ENCODE peak calls at places on chromosomes 2 and 18, in six cellular contexts. One of them, this sample, is unnamed. For H3K4me1, the result is how much of the 10 kb centered on the place peaks cover.

GRCh38 chr2:231781798-231782726 is 980 bp upstream of the PDE6D start:
- DNase-seq in thoracic aorta: no peak
- DNase-seq in K562: peak
- DNase-seq in small intestine: peak
- DNase-seq in uterus: no peak
- DNase-seq in cardiac muscle cell: peak
- DNase-seq in this sample: no peak

GRCh38 chr2:100757621-100758394 is 62.1 kb upstream of the NPAS2 start:
- DNase-seq in thoracic aorta: no peak
- DNase-seq in K562: no peak
- DNase-seq in small intestine: peak
- DNase-seq in uterus: peak
- DNase-seq in cardiac muscle cell: peak
- DNase-seq in this sample: no peak

GRCh38 chr2:65026640-65027464 is 29.4 kb upstream of the CEP68 start:
- DNase-seq in thoracic aorta: no peak
- DNase-seq in K562: no peak
- DNase-seq in small intestine: no peak
- DNase-seq in uterus: no peak
- DNase-seq in cardiac muscle cell: no peak
- DNase-seq in this sample: no peak

GRCh38 chr2:182038579-182038978 is 52.9 kb downstream of the PPP1R1C start:
- DNase-seq in thoracic aorta: no peak
- DNase-seq in K562: no peak
- DNase-seq in small intestine: peak
- DNase-seq in uterus: no peak
- DNase-seq in cardiac muscle cell: no peak
- DNase-seq in this sample: no peak

GRCh38 chr18:23805898-23806297 is 116.6 kb downstream of the LAMA3 start:
- DNase-seq in thoracic aorta: no peak
- DNase-seq in K562: no peak
- DNase-seq in small intestine: no peak
- DNase-seq in uterus: no peak
- DNase-seq in cardiac muscle cell: peak
- DNase-seq in this sample: no peak

GRCh38 chr2:145199052-145199451 is 679.1 kb upstream of the ZEB2 start:
- DNase-seq in thoracic aorta: no peak
- DNase-seq in K562: no peak
- DNase-seq in small intestine: no peak
- DNase-seq in uterus: no peak
- DNase-seq in cardiac muscle cell: no peak
- DNase-seq in this sample: no peak

GRCh38 chr2:101188683-101189405 is 37.7 kb upstream of the TBC1D8 start:
- DNase-seq in thoracic aorta: no peak
- DNase-seq in K562: peak
- DNase-seq in small intestine: peak
- DNase-seq in uterus: no peak
- DNase-seq in cardiac muscle cell: peak
- DNase-seq in this sample: no peak

GRCh38 chr18:68362907-68363306 is 352.0 kb downstream of the TMX3 start:
- DNase-seq in thoracic aorta: no peak
- DNase-seq in K562: no peak
- DNase-seq in small intestine: no peak
- DNase-seq in uterus: no peak
- DNase-seq in cardiac muscle cell: no peak
- DNase-seq in this sample: no peak

GRCh38 chr2:196944570-196944969 is 18.1 kb upstream of the PGAP1 start:
- DNase-seq in thoracic aorta: no peak
- DNase-seq in K562: no peak
- DNase-seq in small intestine: no peak
- DNase-seq in uterus: no peak
- DNase-seq in cardiac muscle cell: no peak
- DNase-seq in this sample: no peak

GRCh38 chr2:45935791-45936622 is 284.5 kb downstream of the PRKCE start:
- DNase-seq in thoracic aorta: peak
- DNase-seq in K562: peak
- DNase-seq in small intestine: peak
- DNase-seq in uterus: peak
- DNase-seq in cardiac muscle cell: peak
- DNase-seq in this sample: peak

GRCh38 chr2:219997341-219997851 is 370.0 kb downstream of the SLC4A3 start:
- DNase-seq in thoracic aorta: no peak
- DNase-seq in K562: peak
- DNase-seq in small intestine: no peak
- DNase-seq in uterus: peak
- DNase-seq in cardiac muscle cell: peak
- DNase-seq in this sample: no peak

GRCh38 chr18:74739926-74740325 is 142.3 kb downstream of the ZNF407 start:
- DNase-seq in thoracic aorta: no peak
- DNase-seq in K562: no peak
- DNase-seq in small intestine: no peak
- DNase-seq in uterus: no peak
- DNase-seq in cardiac muscle cell: no peak
- DNase-seq in this sample: no peak

GRCh38 chr2:74447230-74447999 is 5.7 kb upstream of the RTKN start:
- DNase-seq in thoracic aorta: no peak
- DNase-seq in K562: no peak
- DNase-seq in small intestine: peak
- DNase-seq in uterus: no peak
- DNase-seq in cardiac muscle cell: no peak
- DNase-seq in this sample: no peak

GRCh38 chr18:3257627-3258120 is 4.3 kb upstream of the MYL12B start:
- DNase-seq in thoracic aorta: no peak
- DNase-seq in K562: no peak
- DNase-seq in small intestine: no peak
- DNase-seq in uterus: no peak
- DNase-seq in cardiac muscle cell: no peak
- DNase-seq in this sample: no peak

GRCh38 chr18:3256693-3257626 is 5.0 kb upstream of the MYL12B start:
- DNase-seq in thoracic aorta: no peak
- DNase-seq in K562: no peak
- DNase-seq in small intestine: no peak
- DNase-seq in uterus: no peak
- DNase-seq in cardiac muscle cell: no peak
- DNase-seq in this sample: no peak

GRCh38 chr18:3254725-3255124 is 7.1 kb downstream of the MYL12A start:
- DNase-seq in thoracic aorta: no peak
- DNase-seq in K562: no peak
- DNase-seq in small intestine: no peak
- DNase-seq in uterus: no peak
- DNase-seq in cardiac muscle cell: no peak
- DNase-seq in this sample: no peak

GRCh38 chr18:3252843-3253242 is 5.2 kb downstream of the MYL12A start:
- DNase-seq in thoracic aorta: no peak
- DNase-seq in K562: no peak
- DNase-seq in small intestine: no peak
- DNase-seq in uterus: no peak
- DNase-seq in cardiac muscle cell: no peak
- DNase-seq in this sample: no peak

DNA sequence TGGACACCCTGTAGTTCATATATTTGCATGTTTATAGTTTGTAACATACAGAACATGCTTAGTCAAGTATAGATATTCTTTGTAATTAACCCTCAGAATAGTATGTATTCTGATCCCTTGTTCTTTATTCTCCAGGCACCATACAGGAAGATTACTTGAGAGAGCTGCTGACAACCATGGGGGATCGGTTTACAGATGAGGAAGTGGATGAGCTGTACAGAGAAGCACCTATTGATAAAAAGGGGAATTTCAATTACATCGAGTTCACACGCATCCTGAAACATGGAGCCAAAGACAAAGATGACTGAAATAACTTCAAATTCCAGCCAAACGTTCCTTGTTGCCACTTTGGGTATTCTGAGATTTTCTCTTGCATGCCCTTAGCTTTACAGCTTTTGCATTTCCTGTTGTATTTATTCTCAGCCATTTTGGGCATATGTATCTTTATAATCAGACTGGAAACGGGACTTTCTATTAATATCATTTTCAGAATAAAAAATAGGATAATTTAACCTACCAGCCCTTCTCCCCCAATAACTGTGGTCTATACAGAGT is 6.2 kb upstream of the MYL12B start:
- DNase-seq in thoracic aorta: no peak
- DNase-seq in K562: no peak
- DNase-seq in small intestine: no peak
- DNase-seq in uterus: no peak
- DNase-seq in cardiac muscle cell: no peak
- DNase-seq in this sample: no peak
- H3K4me1 ChIP-seq in thoracic aorta: half or more
- H3K4me1 ChIP-seq in K562: under half
- H3K4me1 ChIP-seq in small intestine: under half
- H3K4me1 ChIP-seq in uterus: under half
- H3K4me1 ChIP-seq in cardiac muscle cell: under half
- H3K4me1 ChIP-seq in this sample: half or more

DNA sequence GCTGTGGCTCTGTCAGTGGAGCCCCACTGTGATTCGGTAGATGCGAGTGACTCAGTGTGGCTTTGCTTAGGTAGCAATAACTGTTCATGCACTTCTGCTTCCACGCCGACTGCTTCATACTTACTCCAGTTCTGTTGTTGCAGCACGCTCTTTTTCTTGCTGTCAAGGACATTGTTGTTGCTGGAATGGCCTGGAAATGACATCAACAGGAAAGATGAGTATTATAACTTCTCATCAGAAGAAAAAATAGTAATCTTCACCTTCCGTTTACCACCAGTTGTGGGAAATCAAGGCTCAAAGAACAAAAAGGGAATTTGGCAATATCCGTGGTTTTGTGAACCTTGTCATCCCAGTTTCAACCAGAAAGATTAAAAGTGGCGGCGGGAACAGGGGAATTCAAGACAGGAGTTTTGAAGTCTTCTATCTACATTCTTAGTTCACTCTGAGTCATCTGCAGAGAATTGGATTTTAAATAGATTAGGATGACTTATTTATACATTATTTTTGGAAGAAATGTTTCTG is 8.3 kb downstream of the TM4SF20 start:
- DNase-seq in thoracic aorta: peak
- DNase-seq in K562: no peak
- DNase-seq in small intestine: no peak
- DNase-seq in uterus: no peak
- DNase-seq in cardiac muscle cell: peak
- DNase-seq in this sample: no peak
- H3K27ac ChIP-seq in thoracic aorta: peak
- H3K27ac ChIP-seq in K562: no peak
- H3K27ac ChIP-seq in small intestine: no peak
- H3K27ac ChIP-seq in uterus: no peak
- H3K27ac ChIP-seq in cardiac muscle cell: no peak
- H3K27ac ChIP-seq in this sample: no peak

GRCh38 chr2:96146151-96146880 is 1.1 kb upstream of the DUSP2 start:
- DNase-seq in thoracic aorta: no peak
- DNase-seq in K562: peak
- DNase-seq in small intestine: peak
- DNase-seq in uterus: peak
- DNase-seq in cardiac muscle cell: peak
- DNase-seq in this sample: peak
- H3K4me1 ChIP-seq in thoracic aorta: half or more
- H3K4me1 ChIP-seq in K562: under half
- H3K4me1 ChIP-seq in small intestine: under half
- H3K4me1 ChIP-seq in uterus: under half
- H3K4me1 ChIP-seq in cardiac muscle cell: under half
- H3K4me1 ChIP-seq in this sample: half or more

GRCh38 chr2:138452324-138452723 is 49.2 kb upstream of the SPOPL start:
- DNase-seq in thoracic aorta: no peak
- DNase-seq in K562: no peak
- DNase-seq in small intestine: no peak
- DNase-seq in uterus: no peak
- DNase-seq in cardiac muscle cell: no peak
- DNase-seq in this sample: no peak

GRCh38 chr2:138455691-138456090 is 45.9 kb upstream of the SPOPL start:
- DNase-seq in thoracic aorta: no peak
- DNase-seq in K562: no peak
- DNase-seq in small intestine: no peak
- DNase-seq in uterus: no peak
- DNase-seq in cardiac muscle cell: no peak
- DNase-seq in this sample: no peak

GRCh38 chr2:138453815-138454214 is 47.8 kb upstream of the SPOPL start:
- DNase-seq in thoracic aorta: no peak
- DNase-seq in K562: no peak
- DNase-seq in small intestine: no peak
- DNase-seq in uterus: no peak
- DNase-seq in cardiac muscle cell: no peak
- DNase-seq in this sample: no peak

DNA sequence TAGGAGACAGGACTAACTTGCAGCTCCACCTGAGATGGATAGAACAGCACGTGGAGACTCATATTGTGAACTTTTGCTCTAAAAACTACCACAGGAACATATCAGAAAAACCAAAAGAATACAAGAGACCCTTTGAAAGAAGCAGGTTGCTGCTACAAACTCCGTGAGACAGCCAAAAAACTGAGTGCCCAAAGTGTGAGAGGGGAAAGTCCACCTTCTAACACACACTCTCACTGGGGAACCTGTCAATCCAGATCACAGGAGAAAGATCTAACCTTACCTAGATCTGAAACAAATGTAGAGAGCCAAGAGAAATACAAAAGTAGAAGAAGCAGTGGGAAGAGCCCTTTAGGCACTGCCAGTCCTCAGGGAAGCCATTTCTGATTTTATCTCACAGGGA is 46.3 kb upstream of the SPOPL start:
- DNase-seq in thoracic aorta: no peak
- DNase-seq in K562: no peak
- DNase-seq in small intestine: no peak
- DNase-seq in uterus: no peak
- DNase-seq in cardiac muscle cell: no peak
- DNase-seq in this sample: no peak
- H3K27ac ChIP-seq in thoracic aorta: no peak
- H3K27ac ChIP-seq in K562: no peak
- H3K27ac ChIP-seq in small intestine: no peak
- H3K27ac ChIP-seq in uterus: no peak
- H3K27ac ChIP-seq in cardiac muscle cell: no peak
- H3K27ac ChIP-seq in this sample: no peak

This sample was measured in naive thymus-derived CD4-positive, alpha-beta T cell.